ENCODE peak calls at places on chromosomes 5 and 9, in seven cellular contexts. One of them, this sample, is unnamed.

GRCh38 chr5:107669543-107670027 is 1.2 kb downstream of the EFNA5 start:
- DNase-seq in fibroblast of the aortic adventitia: peak
- DNase-seq in lung: peak
- DNase-seq in progenitor cell of endocrine pancreas: peak
- DNase-seq in HFFc6: no peak
- DNase-seq in adrenal gland: peak
- DNase-seq in A549: peak
- DNase-seq in this sample: no peak

GRCh38 chr5:58348996-58349728 is 110.7 kb downstream of the PLK2 start:
- DNase-seq in fibroblast of the aortic adventitia: no peak
- DNase-seq in lung: no peak
- DNase-seq in progenitor cell of endocrine pancreas: no peak
- DNase-seq in HFFc6: peak
- DNase-seq in adrenal gland: no peak
- DNase-seq in A549: no peak
- DNase-seq in this sample: no peak

GRCh38 chr9:16002816-16003215 is 450.0 kb downstream of the CCDC171 start:
- DNase-seq in fibroblast of the aortic adventitia: peak
- DNase-seq in lung: no peak
- DNase-seq in progenitor cell of endocrine pancreas: no peak
- DNase-seq in HFFc6: no peak
- DNase-seq in adrenal gland: no peak
- DNase-seq in A549: no peak
- DNase-seq in this sample: no peak

GRCh38 chr5:100890514-100891008 is 12.5 kb downstream of the ST8SIA4 start:
- DNase-seq in fibroblast of the aortic adventitia: no peak
- DNase-seq in lung: no peak
- DNase-seq in progenitor cell of endocrine pancreas: no peak
- DNase-seq in HFFc6: no peak
- DNase-seq in adrenal gland: no peak
- DNase-seq in A549: no peak
- DNase-seq in this sample: no peak

GRCh38 chr5:76785493-76785892 is 33.3 kb upstream of the F2RL1 start:
- DNase-seq in fibroblast of the aortic adventitia: peak
- DNase-seq in lung: no peak
- DNase-seq in progenitor cell of endocrine pancreas: no peak
- DNase-seq in HFFc6: peak
- DNase-seq in adrenal gland: no peak
- DNase-seq in A549: peak
- DNase-seq in this sample: no peak

GRCh38 chr5:59360130-59360555 is 533.4 kb downstream of the PDE4D start:
- DNase-seq in fibroblast of the aortic adventitia: no peak
- DNase-seq in lung: no peak
- DNase-seq in progenitor cell of endocrine pancreas: no peak
- DNase-seq in HFFc6: no peak
- DNase-seq in adrenal gland: no peak
- DNase-seq in A549: no peak
- DNase-seq in this sample: no peak

GRCh38 chr5:179867079-179867465 is 8.5 kb upstream of the MRNIP start:
- DNase-seq in fibroblast of the aortic adventitia: no peak
- DNase-seq in lung: no peak
- DNase-seq in progenitor cell of endocrine pancreas: no peak
- DNase-seq in HFFc6: no peak
- DNase-seq in adrenal gland: no peak
- DNase-seq in A549: no peak
- DNase-seq in this sample: no peak

GRCh38 chr9:128412120-128412790 is 8.4 kb upstream of the CERCAM start:
- DNase-seq in fibroblast of the aortic adventitia: peak
- DNase-seq in lung: peak
- DNase-seq in progenitor cell of endocrine pancreas: peak
- DNase-seq in HFFc6: peak
- DNase-seq in adrenal gland: peak
- DNase-seq in A549: peak
- DNase-seq in this sample: peak

GRCh38 chr9:96344458-96345180 is 38.9 kb downstream of the SLC35D2 start:
- DNase-seq in fibroblast of the aortic adventitia: peak
- DNase-seq in lung: peak
- DNase-seq in progenitor cell of endocrine pancreas: no peak
- DNase-seq in HFFc6: peak
- DNase-seq in adrenal gland: peak
- DNase-seq in A549: peak
- DNase-seq in this sample: no peak

GRCh38 chr9:97809666-97810344 is 43.2 kb upstream of the FOXE1 start:
- DNase-seq in fibroblast of the aortic adventitia: no peak
- DNase-seq in lung: no peak
- DNase-seq in progenitor cell of endocrine pancreas: no peak
- DNase-seq in HFFc6: no peak
- DNase-seq in adrenal gland: no peak
- DNase-seq in A549: no peak
- DNase-seq in this sample: no peak

GRCh38 chr9:108478431-108478837 is 377.4 kb downstream of the ACTL7B start:
- DNase-seq in fibroblast of the aortic adventitia: peak
- DNase-seq in lung: peak
- DNase-seq in progenitor cell of endocrine pancreas: no peak
- DNase-seq in HFFc6: peak
- DNase-seq in adrenal gland: peak
- DNase-seq in A549: peak
- DNase-seq in this sample: no peak

GRCh38 chr9:98150726-98151125 is 31.7 kb upstream of the TRIM14 start:
- DNase-seq in fibroblast of the aortic adventitia: no peak
- DNase-seq in lung: no peak
- DNase-seq in progenitor cell of endocrine pancreas: no peak
- DNase-seq in HFFc6: no peak
- DNase-seq in adrenal gland: no peak
- DNase-seq in A549: no peak
- DNase-seq in this sample: no peak

GRCh38 chr5:179780343-179780742 is 13.4 kb upstream of the LTC4S start:
- DNase-seq in fibroblast of the aortic adventitia: no peak
- DNase-seq in lung: no peak
- DNase-seq in progenitor cell of endocrine pancreas: no peak
- DNase-seq in HFFc6: no peak
- DNase-seq in adrenal gland: no peak
- DNase-seq in A549: no peak
- DNase-seq in this sample: no peak

GRCh38 chr5:138955672-138956295 is 80.6 kb upstream of the LRRTM2 start:
- DNase-seq in fibroblast of the aortic adventitia: no peak
- DNase-seq in lung: no peak
- DNase-seq in progenitor cell of endocrine pancreas: no peak
- DNase-seq in HFFc6: no peak
- DNase-seq in adrenal gland: peak
- DNase-seq in A549: no peak
- DNase-seq in this sample: no peak

GRCh38 chr5:57650360-57651069 is 167.9 kb upstream of the ACTBL2 start:
- DNase-seq in fibroblast of the aortic adventitia: peak
- DNase-seq in lung: no peak
- DNase-seq in progenitor cell of endocrine pancreas: no peak
- DNase-seq in HFFc6: peak
- DNase-seq in adrenal gland: peak
- DNase-seq in A549: peak
- DNase-seq in this sample: no peak

GRCh38 chr5:958701-959571 is 49.7 kb upstream of the NKD2 start:
- DNase-seq in fibroblast of the aortic adventitia: peak
- DNase-seq in lung: peak
- DNase-seq in progenitor cell of endocrine pancreas: peak
- DNase-seq in HFFc6: no peak
- DNase-seq in adrenal gland: peak
- DNase-seq in A549: peak
- DNase-seq in this sample: no peak

GRCh38 chr9:126791406-126792230 is 13.2 kb upstream of the ZBTB43 start:
- DNase-seq in fibroblast of the aortic adventitia: peak
- DNase-seq in lung: no peak
- DNase-seq in progenitor cell of endocrine pancreas: no peak
- DNase-seq in HFFc6: peak
- DNase-seq in adrenal gland: no peak
- DNase-seq in A549: peak
- DNase-seq in this sample: no peak

GRCh38 chr9:133360400-133361393 is 4.3 kb downstream of the SURF2 start:
- DNase-seq in fibroblast of the aortic adventitia: no peak
- DNase-seq in lung: no peak
- DNase-seq in progenitor cell of endocrine pancreas: no peak
- DNase-seq in HFFc6: no peak
- DNase-seq in adrenal gland: no peak
- DNase-seq in A549: no peak
- DNase-seq in this sample: no peak

GRCh38 chr9:121767176-121767769 is 115.8 kb downstream of the DAB2IP start:
- DNase-seq in fibroblast of the aortic adventitia: no peak
- DNase-seq in lung: no peak
- DNase-seq in progenitor cell of endocrine pancreas: no peak
- DNase-seq in HFFc6: no peak
- DNase-seq in adrenal gland: no peak
- DNase-seq in A549: no peak
- DNase-seq in this sample: no peak

GRCh38 chr5:40603378-40603777 is 76.3 kb upstream of the PTGER4 start:
- DNase-seq in fibroblast of the aortic adventitia: no peak
- DNase-seq in lung: no peak
- DNase-seq in progenitor cell of endocrine pancreas: no peak
- DNase-seq in HFFc6: peak
- DNase-seq in adrenal gland: no peak
- DNase-seq in A549: no peak
- DNase-seq in this sample: no peak

DNA sequence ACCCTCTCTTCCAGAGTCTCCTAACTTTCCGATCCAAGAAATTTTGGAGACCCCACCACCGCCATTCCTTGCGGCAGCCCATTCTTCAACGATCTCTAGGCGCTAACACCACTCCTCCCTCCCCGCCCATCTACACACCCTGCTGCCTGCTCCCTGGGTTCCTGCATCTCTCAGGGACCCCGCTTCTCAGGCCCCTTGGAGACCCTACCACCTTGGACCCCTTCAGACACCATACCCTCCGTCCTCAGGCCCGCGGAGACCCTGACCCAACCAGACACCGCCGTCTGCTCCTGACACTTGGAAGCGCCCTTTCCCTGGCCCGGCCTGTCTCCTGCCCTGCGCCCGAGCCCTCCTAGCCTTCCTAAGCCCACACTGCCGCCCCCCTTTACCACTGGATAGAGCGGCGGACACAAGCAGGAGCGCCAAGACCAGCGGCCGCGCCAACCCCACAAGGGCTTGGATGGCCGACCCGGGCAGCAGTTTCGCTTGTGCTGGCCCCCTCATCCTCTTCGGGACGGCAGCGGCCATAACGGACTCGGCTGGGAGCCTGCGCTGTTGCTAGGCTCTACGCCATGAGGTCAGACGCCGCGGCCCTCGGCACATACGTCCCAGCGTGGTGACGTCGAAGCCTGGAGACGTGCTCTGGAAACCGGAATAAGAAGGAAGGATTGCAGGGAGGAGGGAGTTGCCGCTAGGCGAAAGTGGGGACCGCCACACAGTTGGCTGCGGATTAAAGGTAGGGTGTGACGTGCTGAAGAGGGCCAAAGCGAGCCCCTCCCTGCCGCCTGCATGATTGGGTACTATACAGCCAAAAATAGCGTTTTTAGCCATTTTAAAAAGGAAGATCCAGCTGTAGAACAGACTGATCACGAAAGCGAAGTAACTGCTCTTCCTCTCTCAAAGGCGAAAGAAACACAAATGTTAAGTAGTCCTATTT is at the start of gene C5orf15:
- DNase-seq in fibroblast of the aortic adventitia: peak
- DNase-seq in lung: peak
- DNase-seq in progenitor cell of endocrine pancreas: peak
- DNase-seq in HFFc6: peak
- DNase-seq in adrenal gland: peak
- DNase-seq in A549: peak
- DNase-seq in this sample: peak
- TF ChIP-seq CTCF in fibroblast of the aortic adventitia: peak
- TF ChIP-seq CTCF in lung: no peak
- TF ChIP-seq CTCF in progenitor cell of endocrine pancreas: peak
- TF ChIP-seq CTCF in HFFc6: no peak
- TF ChIP-seq CTCF in adrenal gland: no peak
- TF ChIP-seq CTCF in A549: no peak
- TF ChIP-seq CTCF in this sample: no peak

GRCh38 chr9:135084881-135085760 is 2.3 kb upstream of the OLFM1 start:
- DNase-seq in fibroblast of the aortic adventitia: no peak
- DNase-seq in lung: no peak
- DNase-seq in progenitor cell of endocrine pancreas: no peak
- DNase-seq in HFFc6: no peak
- DNase-seq in adrenal gland: no peak
- DNase-seq in A549: no peak
- DNase-seq in this sample: no peak
- TF ChIP-seq CTCF in fibroblast of the aortic adventitia: no peak
- TF ChIP-seq CTCF in lung: no peak
- TF ChIP-seq CTCF in progenitor cell of endocrine pancreas: no peak
- TF ChIP-seq CTCF in HFFc6: no peak
- TF ChIP-seq CTCF in adrenal gland: no peak
- TF ChIP-seq CTCF in A549: no peak
- TF ChIP-seq CTCF in this sample: no peak

DNA sequence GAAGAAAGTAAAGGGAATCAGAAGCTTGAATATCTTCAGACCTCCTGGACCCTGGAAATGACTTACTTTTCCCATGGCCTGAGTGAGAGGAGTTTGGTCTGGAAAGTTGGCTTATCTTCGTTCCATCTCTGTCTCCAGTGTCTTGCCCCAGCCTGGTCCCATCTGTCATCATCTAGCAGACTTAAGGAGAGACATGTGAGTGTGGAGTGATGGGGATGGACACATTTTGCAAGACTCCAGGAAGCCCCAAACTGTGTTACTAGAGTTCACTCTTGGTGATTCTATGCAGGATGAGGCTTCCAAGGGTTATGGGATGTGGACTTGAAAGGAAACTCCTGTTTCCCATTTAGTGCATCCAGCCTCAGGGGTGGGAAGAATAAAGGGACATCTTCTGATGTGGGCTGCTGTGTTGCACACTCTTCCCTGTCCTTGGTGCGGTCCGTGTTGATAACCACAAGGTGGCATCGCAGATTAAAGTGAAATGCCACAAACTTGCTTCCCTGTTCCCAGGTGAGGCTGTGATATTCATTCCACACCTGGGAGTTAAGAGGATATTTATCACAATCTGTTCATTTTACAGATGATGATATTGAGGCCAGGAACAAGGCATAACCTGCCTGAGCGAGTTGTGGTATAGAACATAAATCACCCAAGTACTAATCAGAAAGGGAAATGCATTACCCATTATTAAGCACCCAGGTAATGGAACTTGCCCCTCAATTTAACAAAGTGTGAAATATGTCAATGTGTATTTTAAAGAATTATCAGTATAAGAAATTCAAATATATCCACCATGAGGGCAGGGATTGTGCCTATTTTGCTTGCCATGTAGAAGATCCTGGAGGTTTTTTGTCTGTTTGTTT is 269.9 kb upstream of the PAPPA start:
- DNase-seq in fibroblast of the aortic adventitia: peak
- DNase-seq in lung: no peak
- DNase-seq in progenitor cell of endocrine pancreas: peak
- DNase-seq in HFFc6: peak
- DNase-seq in adrenal gland: no peak
- DNase-seq in A549: peak
- DNase-seq in this sample: no peak
- TF ChIP-seq CTCF in fibroblast of the aortic adventitia: peak
- TF ChIP-seq CTCF in lung: no peak
- TF ChIP-seq CTCF in progenitor cell of endocrine pancreas: peak
- TF ChIP-seq CTCF in HFFc6: peak
- TF ChIP-seq CTCF in adrenal gland: peak
- TF ChIP-seq CTCF in A549: peak
- TF ChIP-seq CTCF in this sample: no peak

GRCh38 chr5:86971034-86971511 is 296.6 kb upstream of the RASA1 start:
- DNase-seq in fibroblast of the aortic adventitia: peak
- DNase-seq in lung: no peak
- DNase-seq in progenitor cell of endocrine pancreas: no peak
- DNase-seq in HFFc6: peak
- DNase-seq in adrenal gland: no peak
- DNase-seq in A549: no peak
- DNase-seq in this sample: no peak
- TF ChIP-seq CTCF in fibroblast of the aortic adventitia: peak
- TF ChIP-seq CTCF in lung: no peak
- TF ChIP-seq CTCF in progenitor cell of endocrine pancreas: no peak
- TF ChIP-seq CTCF in HFFc6: peak
- TF ChIP-seq CTCF in adrenal gland: peak
- TF ChIP-seq CTCF in A549: no peak
- TF ChIP-seq CTCF in this sample: peak